ENCODE peak calls at places on chromosomes 16 and 17, in ten cellular contexts. D is mesothelial cell of epicardium; V is DND-41; W is mammary epithelial cell; B is CD8-positive, alpha-beta T cell; H is retinal pigment epithelial cell; Y is GM12865; N is AG04450; U is tibial artery; I is nephron progenitor cell. A is an unnamed sample.

GRCh38 chr16:1379054-1379862 is 27.5 kb downstream of the GNPTG start:
- DNase-seq in D (peak), V (no peak), W (peak), B (peak), H (no peak), Y (peak), N (peak), U (peak), I (peak), A (peak)

GRCh38 chr17:57459286-57459915 is 203.1 kb downstream of the MSI2 start:
- DNase-seq in D (no peak), V (no peak), W (peak), B (no peak), H (peak), Y (peak), N (no peak), U (no peak), I (no peak), A (no peak)

GRCh38 chr17:15913826-15914225 is 31.1 kb upstream of the ADORA2B start:
- DNase-seq in D (no peak), V (no peak), W (no peak), B (no peak), H (no peak), Y (no peak), N (no peak), U (no peak), I (no peak), A (no peak)

GRCh38 chr16:71528257-71528656 is 2.0 kb downstream of the CHST4 start:
- DNase-seq in D (no peak), V (no peak), W (no peak), B (no peak), H (no peak), Y (no peak), N (no peak), U (no peak), I (no peak), A (no peak)

GRCh38 chr16:66566051-66566901 is at the start of gene CMTM1:
- DNase-seq in D (no peak), V (no peak), W (no peak), B (no peak), H (no peak), Y (no peak), N (no peak), U (no peak), I (no peak), A (no peak)

GRCh38 chr17:16491703-16492612 is at the start of gene LRRC75A:
- DNase-seq in D (peak), V (peak), W (peak), B (peak), H (no peak), Y (peak), N (no peak), U (no peak), I (peak), A (peak)

GRCh38 chr16:49497466-49497865 is 123.9 kb downstream of the C16orf78 start:
- DNase-seq in D (no peak), V (no peak), W (no peak), B (no peak), H (no peak), Y (no peak), N (no peak), U (peak), I (no peak), A (no peak)

GRCh38 chr16:84294196-84295142 is at the start of gene WFDC1:
- DNase-seq in D (no peak), V (no peak), W (no peak), B (no peak), H (no peak), Y (no peak), N (no peak), U (peak), I (peak), A (no peak)

GRCh38 chr17:51166987-51167931 is 1.0 kb downstream of the NME2 start:
- DNase-seq in D (peak), V (peak), W (peak), B (peak), H (no peak), Y (peak), N (no peak), U (no peak), I (peak), A (peak)

GRCh38 chr16:2237552-2238395 is 1.5 kb downstream of the DNASE1L2 start:
- DNase-seq in D (no peak), V (no peak), W (no peak), B (no peak), H (no peak), Y (no peak), N (no peak), U (no peak), I (peak), A (no peak)

GRCh38 chr17:72764632-72765041 is 327.9 kb downstream of the SLC39A11 start:
- DNase-seq in D (no peak), V (no peak), W (peak), B (no peak), H (no peak), Y (no peak), N (peak), U (no peak), I (no peak), A (no peak)

GRCh38 chr17:66313995-66314659 is 11.7 kb downstream of the PRKCA start:
- DNase-seq in D (no peak), V (no peak), W (no peak), B (no peak), H (no peak), Y (no peak), N (no peak), U (no peak), I (no peak), A (no peak)

GRCh38 chr17:21452377-21453143 is 76.4 kb downstream of the KCNJ12 start:
- DNase-seq in D (no peak), V (no peak), W (peak), B (no peak), H (peak), Y (no peak), N (peak), U (peak), I (peak), A (no peak)

GRCh38 chr16:87874639-87875472 is 5.5 kb upstream of the SLC7A5 start:
- DNase-seq in D (no peak), V (peak), W (no peak), B (peak), H (no peak), Y (peak), N (no peak), U (no peak), I (no peak), A (no peak)

GRCh38 chr16:85491798-85492616 is 121.1 kb upstream of the GSE1 start:
- DNase-seq in D (no peak), V (no peak), W (no peak), B (no peak), H (no peak), Y (no peak), N (no peak), U (peak), I (no peak), A (no peak)

GRCh38 chr17:11601661-11602060 is 3.4 kb downstream of the DNAH9 start:
- DNase-seq in D (no peak), V (no peak), W (no peak), B (no peak), H (no peak), Y (no peak), N (no peak), U (no peak), I (no peak), A (no peak)

GRCh38 chr17:10907370-10907769 is 69.5 kb upstream of the PIRT start:
- DNase-seq in D (no peak), V (no peak), W (no peak), B (no peak), H (no peak), Y (no peak), N (no peak), U (no peak), I (no peak), A (no peak)

GRCh38 chr17:72592242-72592966 is 471.6 kb downstream of the SOX9 start:
- DNase-seq in D (peak), V (no peak), W (peak), B (peak), H (no peak), Y (peak), N (peak), U (no peak), I (peak), A (peak)

GRCh38 chr16:65845466-65846209 is 520.9 kb upstream of the CDH5 start:
- DNase-seq in D (no peak), V (no peak), W (peak), B (no peak), H (no peak), Y (no peak), N (no peak), U (no peak), I (no peak), A (no peak)

GRCh38 chr17:82698974-82699442 is 510 bp upstream of the RAB40B start:
- DNase-seq in D (no peak), V (no peak), W (no peak), B (no peak), H (no peak), Y (no peak), N (no peak), U (no peak), I (no peak), A (no peak)

GRCh38 chr17:67675481-67675880 is 42.3 kb upstream of the NOL11 start:
- DNase-seq in D (no peak), V (no peak), W (no peak), B (no peak), H (no peak), Y (no peak), N (no peak), U (no peak), I (no peak), A (no peak)

GRCh38 chr17:67671492-67671891 is 46.2 kb upstream of the NOL11 start:
- DNase-seq in D (no peak), V (no peak), W (no peak), B (no peak), H (no peak), Y (no peak), N (no peak), U (no peak), I (peak), A (no peak)

GRCh38 chr17:67672592-67672991 is 45.1 kb upstream of the NOL11 start:
- DNase-seq in D (no peak), V (no peak), W (no peak), B (no peak), H (no peak), Y (no peak), N (no peak), U (no peak), I (no peak), A (no peak)

GRCh38 chr17:67673006-67673405 is 44.7 kb upstream of the NOL11 start:
- DNase-seq in D (no peak), V (no peak), W (no peak), B (no peak), H (no peak), Y (no peak), N (no peak), U (no peak), I (no peak), A (no peak)
- TF ChIP-seq CTCF in D (no peak), V (no peak), W (no peak), B (no peak), H (no peak), Y (no peak), N (no peak), U (no peak), I (no peak), A (no peak)

DNA sequence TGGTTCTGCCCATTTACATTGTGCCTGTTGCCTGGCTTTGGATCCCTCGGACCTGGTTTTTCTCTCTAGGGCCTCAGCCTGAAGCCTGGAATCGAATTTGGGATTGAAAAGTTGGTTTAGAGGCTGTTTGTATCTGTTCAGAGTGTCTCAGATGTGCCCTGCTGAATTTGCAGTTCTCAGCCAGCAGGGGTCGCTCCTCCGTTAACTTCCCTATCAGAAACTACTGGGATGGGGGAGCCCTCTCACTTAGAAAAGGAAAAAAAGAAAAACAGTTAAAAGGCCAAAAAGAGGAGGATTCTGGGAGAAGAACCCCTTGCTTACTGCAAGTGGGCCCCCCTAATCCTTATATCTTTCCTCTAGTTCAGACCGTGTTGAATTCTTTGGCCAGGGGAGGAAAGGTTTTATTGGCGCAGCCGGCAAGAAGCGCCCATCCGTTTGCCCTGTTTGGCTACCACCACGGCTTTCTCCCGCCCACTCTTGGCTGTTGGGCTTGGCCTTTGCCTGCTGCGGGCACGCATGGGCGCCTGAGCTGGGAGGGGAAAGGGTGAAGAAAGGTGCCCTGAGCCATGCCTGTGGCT is 8.7 kb downstream of the FZD2 start:
- DNase-seq in D (no peak), V (no peak), W (no peak), B (no peak), H (no peak), Y (no peak), N (no peak), U (no peak), I (no peak), A (no peak)
- TF ChIP-seq CTCF in D (peak), V (peak), W (peak), B (no peak), H (peak), Y (peak), N (peak), U (no peak), I (peak), A (no peak)

GRCh38 chr17:62724398-62725146 is 83.5 kb downstream of the MARCHF10 start:
- DNase-seq in D (no peak), V (peak), W (peak), B (peak), H (no peak), Y (peak), N (no peak), U (no peak), I (no peak), A (peak)

GRCh38 chr17:62732125-62732524 is 76.0 kb downstream of the MARCHF10 start:
- DNase-seq in D (no peak), V (no peak), W (peak), B (no peak), H (no peak), Y (no peak), N (no peak), U (no peak), I (no peak), A (no peak)

GRCh38 chr17:62723842-62724241 is 84.3 kb downstream of the MARCHF10 start:
- DNase-seq in D (no peak), V (no peak), W (no peak), B (no peak), H (no peak), Y (no peak), N (no peak), U (no peak), I (no peak), A (no peak)

GRCh38 chr17:62725791-62726249 is 82.3 kb downstream of the MARCHF10 start:
- DNase-seq in D (no peak), V (no peak), W (peak), B (no peak), H (no peak), Y (no peak), N (no peak), U (no peak), I (no peak), A (no peak)

DNA sequence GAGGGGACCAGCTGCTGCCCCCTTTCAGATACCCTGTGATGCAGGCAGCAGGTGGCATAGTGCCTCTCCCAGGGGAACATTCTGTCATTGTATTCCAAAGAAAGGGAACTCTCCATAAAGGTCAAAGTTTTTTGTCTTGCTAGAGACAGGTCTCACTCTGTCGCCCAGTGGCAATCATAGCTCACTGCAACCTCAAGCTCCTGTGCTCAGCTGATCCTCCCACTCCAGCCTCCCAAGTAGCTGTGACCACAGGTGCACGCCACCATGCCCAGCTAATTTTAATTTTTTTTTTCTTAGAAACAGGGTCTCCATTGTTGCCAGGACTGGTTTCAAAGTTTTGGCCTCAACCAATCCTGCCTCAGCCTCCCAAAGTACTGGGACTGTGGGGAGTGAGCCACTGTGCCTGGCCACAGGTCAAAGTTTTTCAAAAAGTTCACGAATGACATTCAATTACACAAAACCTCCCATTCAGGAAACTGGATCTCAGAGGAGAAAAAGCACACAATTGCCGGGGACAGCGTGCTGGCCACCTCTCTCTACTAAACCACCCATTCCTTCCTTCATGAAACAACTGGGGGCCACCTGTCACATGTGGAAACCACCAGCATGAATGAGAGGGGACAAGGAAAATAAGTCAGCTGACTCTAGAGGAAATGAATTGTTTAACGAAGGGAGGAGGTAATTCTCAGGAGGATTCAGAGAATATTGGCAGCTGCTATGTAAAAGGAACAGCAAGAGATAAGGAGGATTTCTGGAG is 80.0 kb downstream of the MARCHF10 start:
- DNase-seq in D (no peak), V (no peak), W (no peak), B (no peak), H (no peak), Y (peak), N (no peak), U (no peak), I (no peak), A (no peak)
- TF ChIP-seq CTCF in D (no peak), V (peak), W (no peak), B (no peak), H (no peak), Y (no peak), N (no peak), U (no peak), I (no peak), A (no peak)

GRCh38 chr17:61393550-61393903 is 6.1 kb upstream of the TBX2 start:
- DNase-seq in D (no peak), V (peak), W (peak), B (no peak), H (no peak), Y (no peak), N (no peak), U (no peak), I (no peak), A (no peak)
- TF ChIP-seq CTCF in D (no peak), V (peak), W (peak), B (no peak), H (peak), Y (no peak), N (peak), U (no peak), I (no peak), A (no peak)

GRCh38 chr17:7356779-7357178 is 1.8 kb downstream of the TMEM95 start:
- DNase-seq in D (no peak), V (no peak), W (no peak), B (no peak), H (no peak), Y (no peak), N (no peak), U (no peak), I (no peak), A (no peak)

GRCh38 chr17:7356072-7356549 is 1.2 kb downstream of the TMEM95 start:
- DNase-seq in D (peak), V (peak), W (peak), B (peak), H (no peak), Y (peak), N (no peak), U (peak), I (peak), A (peak)

GRCh38 chr17:7352910-7353635 is 1.1 kb downstream of the KCTD11 start:
- DNase-seq in D (no peak), V (no peak), W (no peak), B (no peak), H (no peak), Y (no peak), N (no peak), U (no peak), I (no peak), A (no peak)

GRCh38 chr17:7354262-7354781 is 634 bp upstream of the TMEM95 start:
- DNase-seq in D (no peak), V (no peak), W (peak), B (no peak), H (no peak), Y (peak), N (no peak), U (no peak), I (no peak), A (no peak)

DNA sequence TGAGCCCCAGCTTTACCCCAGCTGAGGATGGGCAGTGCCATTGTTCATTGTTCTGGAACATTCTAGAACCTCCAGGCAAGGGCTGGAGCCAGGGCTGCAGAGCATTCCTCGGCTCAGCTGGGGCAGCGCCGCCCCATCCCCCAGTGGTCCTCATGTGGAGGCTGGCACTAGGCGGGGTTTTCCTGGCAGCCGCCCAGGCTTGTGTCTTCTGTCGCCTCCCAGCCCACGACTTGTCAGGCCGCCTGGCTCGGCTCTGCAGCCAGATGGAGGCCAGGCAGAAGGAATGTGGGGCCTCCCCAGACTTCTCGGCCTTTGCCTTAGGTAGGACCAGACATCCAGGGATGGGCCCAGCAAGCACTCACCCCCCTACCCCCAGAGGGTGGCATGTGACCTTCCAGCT is at the start of gene TMEM95:
- DNase-seq in D (no peak), V (no peak), W (peak), B (no peak), H (no peak), Y (no peak), N (no peak), U (no peak), I (no peak), A (no peak)
- TF ChIP-seq CTCF in D (no peak), V (no peak), W (no peak), B (no peak), H (no peak), Y (no peak), N (no peak), U (no peak), I (no peak), A (no peak)

GRCh38 chr16:74372953-74373846 is 2.9 kb upstream of the NPIPB15 start:
- DNase-seq in D (no peak), V (no peak), W (no peak), B (no peak), H (no peak), Y (no peak), N (no peak), U (no peak), I (no peak), A (no peak)
- TF ChIP-seq CTCF in D (no peak), V (no peak), W (no peak), B (no peak), H (no peak), Y (no peak), N (no peak), U (no peak), I (no peak), A (no peak)